ENCODE peak calls at places on chromosomes 5 and 9, in six cellular contexts. J is A549, H is lower leg skin, B is AG09319, X is right atrium auricular region, K is CD14-positive monocyte. T is an unnamed sample.

GRCh38 chr5:39877479-39877878 is 452.7 kb upstream of the DAB2 start:
- DNase-seq in K (no peak), J (no peak), X (no peak), H (no peak), B (no peak), T (no peak)

GRCh38 chr9:16726023-16726422 is 144.4 kb downstream of the BNC2 start:
- DNase-seq in K (no peak), B (no peak), H (no peak), J (no peak), X (no peak), T (no peak)

GRCh38 chr9:33166263-33167083 is 663 bp downstream of the B4GALT1 start:
- DNase-seq in X (peak), K (no peak), B (no peak), J (peak), H (no peak), T (peak)

GRCh38 chr5:140219068-140219971 is 44.3 kb downstream of the CYSTM1 start:
- DNase-seq in K (no peak), H (no peak), X (no peak), B (no peak), J (no peak), T (no peak)

GRCh38 chr9:120397453-120397852 is 182.5 kb downstream of the CDK5RAP2 start:
- DNase-seq in K (no peak), J (no peak), B (no peak), X (no peak), H (no peak), T (no peak)

GRCh38 chr5:10455273-10455670 is 13.6 kb downstream of the ROPN1L start:
- DNase-seq in K (no peak), H (no peak), J (no peak), B (no peak), X (no peak), T (no peak)

GRCh38 chr5:149114403-149115312 is 26.6 kb upstream of the ABLIM3 start:
- DNase-seq in B (peak), X (peak), K (no peak), J (peak), H (peak), T (no peak)

GRCh38 chr9:9792144-9792857 is 820.5 kb downstream of the PTPRD start:
- DNase-seq in X (no peak), J (no peak), H (no peak), K (no peak), B (no peak), T (no peak)

GRCh38 chr5:122736086-122736485 is 38.8 kb upstream of the SNX2 start:
- DNase-seq in X (no peak), J (no peak), K (no peak), B (no peak), H (no peak), T (no peak)

GRCh38 chr5:151820903-151821302 is 49.1 kb downstream of the G3BP1 start:
- DNase-seq in H (no peak), X (no peak), K (no peak), J (no peak), B (no peak), T (no peak)

GRCh38 chr5:76489877-76490688 is 87.0 kb downstream of the IQGAP2 start:
- DNase-seq in J (no peak), H (no peak), B (no peak), K (no peak), X (no peak), T (no peak)

GRCh38 chr5:91118802-91119201 is 264.3 kb downstream of the ARRDC3 start:
- DNase-seq in H (no peak), K (no peak), X (no peak), B (no peak), J (no peak), T (no peak)

GRCh38 chr5:169385636-169386035 is 84.7 kb upstream of the SLIT3 start:
- DNase-seq in K (no peak), X (no peak), H (no peak), J (no peak), B (no peak), T (no peak)

GRCh38 chr9:71895122-71895521 is 15.9 kb downstream of the ABHD17B start:
- DNase-seq in J (no peak), H (no peak), K (no peak), B (no peak), X (no peak), T (no peak)

GRCh38 chr5:175752826-175753535 is 95.1 kb downstream of the HRH2 start:
- DNase-seq in X (no peak), K (no peak), H (no peak), B (no peak), J (no peak), T (no peak)

GRCh38 chr9:106862115-106862945 is 636 bp upstream of the ZNF462 start:
- DNase-seq in K (no peak), X (no peak), B (no peak), H (no peak), J (peak), T (no peak)

GRCh38 chr5:155193018-155193417 is 179.5 kb downstream of the KIF4B start:
- DNase-seq in X (no peak), H (no peak), B (no peak), K (no peak), J (no peak), T (no peak)

GRCh38 chr5:111454198-111454606 is 58.1 kb downstream of the STARD4 start:
- DNase-seq in X (no peak), B (peak), K (no peak), H (no peak), J (no peak), T (no peak)

GRCh38 chr9:101093620-101094019 is 65.1 kb downstream of the PLPPR1 start:
- DNase-seq in X (no peak), H (no peak), J (no peak), K (no peak), B (no peak), T (no peak)

GRCh38 chr9:8917978-8918739 is 1118.6 kb upstream of the DMAC1 start:
- DNase-seq in B (no peak), X (no peak), K (no peak), J (no peak), H (no peak), T (no peak)

GRCh38 chr9:72356019-72356653 is 8.9 kb downstream of the ZFAND5 start:
- DNase-seq in K (no peak), J (no peak), X (no peak), B (peak), H (no peak), T (no peak)

GRCh38 chr9:109475526-109475925 is 22.6 kb downstream of the PTPN3 start:
- DNase-seq in K (no peak), B (no peak), J (no peak), H (no peak), X (peak), T (no peak)

GRCh38 chr5:151480859-151481258 is 33.5 kb downstream of the SLC36A1 start:
- DNase-seq in B (no peak), K (no peak), X (peak), H (no peak), J (no peak), T (no peak)

GRCh38 chr5:173178369-173178910 is 34.1 kb downstream of the BNIP1 start:
- DNase-seq in K (no peak), B (no peak), J (no peak), X (no peak), H (no peak), T (no peak)

GRCh38 chr5:172490739-172491461 is 36.6 kb upstream of the SH3PXD2B start:
- DNase-seq in H (no peak), X (no peak), B (no peak), K (no peak), J (no peak), T (no peak)

GRCh38 chr9:125343518-125344284 is 82.1 kb downstream of the GAPVD1 start:
- DNase-seq in B (peak), X (no peak), J (no peak), H (no peak), K (no peak), T (no peak)

GRCh38 chr9:122819791-122820489 is 8.4 kb downstream of the PDCL start:
- DNase-seq in X (peak), H (no peak), J (no peak), K (no peak), B (no peak), T (no peak)

GRCh38 chr9:130237763-130238524 is 27.6 kb upstream of the HMCN2 start:
- DNase-seq in J (no peak), K (no peak), B (no peak), H (no peak), X (no peak), T (peak)

GRCh38 chr5:53874409-53874808 is 314.0 kb downstream of the NDUFS4 start:
- DNase-seq in H (no peak), K (no peak), X (no peak), J (no peak), B (no peak), T (no peak)
- TF ChIP-seq CTCF in H (no peak), K (no peak), X (no peak), J (no peak), B (no peak), T (peak)

GRCh38 chr9:136342191-136343120 is 15.1 kb downstream of the GPSM1 start:
- DNase-seq in B (no peak), K (peak), J (no peak), X (peak), H (peak), T (no peak)
- TF ChIP-seq CTCF in B (no peak), K (no peak), J (no peak), X (no peak), H (no peak), T (no peak)

GRCh38 chr9:127791085-127791484 is 5.3 kb downstream of the CDK9 start:
- DNase-seq in K (no peak), X (no peak), J (no peak), H (no peak), B (no peak), T (no peak)
- TF ChIP-seq CTCF in K (no peak), X (no peak), J (no peak), H (no peak), B (no peak), T (peak)

GRCh38 chr9:116049506-116049905 is 104.1 kb upstream of the PAPPA start:
- DNase-seq in H (no peak), B (no peak), K (no peak), J (no peak), X (no peak), T (no peak)

GRCh38 chr9:116048072-116048471 is 105.5 kb upstream of the PAPPA start:
- DNase-seq in K (no peak), H (no peak), X (no peak), B (no peak), J (no peak), T (no peak)

GRCh38 chr9:116055536-116055935 is 98.1 kb upstream of the PAPPA start:
- DNase-seq in B (no peak), X (no peak), H (no peak), J (no peak), K (no peak), T (no peak)

GRCh38 chr9:116057371-116057770 is 96.2 kb upstream of the PAPPA start:
- DNase-seq in B (no peak), X (no peak), H (no peak), K (no peak), J (no peak), T (no peak)

GRCh38 chr9:116051528-116051927 is 102.1 kb upstream of the PAPPA start:
- DNase-seq in J (no peak), X (no peak), H (no peak), B (no peak), K (no peak), T (no peak)
- TF ChIP-seq CTCF in J (no peak), X (no peak), H (no peak), B (no peak), K (no peak), T (no peak)

GRCh38 chr5:178695560-178695959 is 34.9 kb downstream of the ZNF354A start:
- DNase-seq in K (peak), J (no peak), B (no peak), H (no peak), X (no peak), T (no peak)
- TF ChIP-seq CTCF in K (no peak), J (no peak), B (no peak), H (no peak), X (no peak), T (no peak)

GRCh38 chr5:176813587-176814312 is 3.4 kb downstream of the UNC5A start:
- DNase-seq in H (no peak), B (no peak), K (no peak), J (no peak), X (no peak), T (no peak)
- TF ChIP-seq CTCF in H (no peak), B (no peak), K (no peak), J (no peak), X (no peak), T (no peak)

GRCh38 chr5:164255598-164256213 is 750.3 kb downstream of the MAT2B start:
- DNase-seq in K (no peak), B (no peak), J (no peak), H (no peak), X (no peak), T (no peak)
- TF ChIP-seq CTCF in K (no peak), B (no peak), J (no peak), H (no peak), X (no peak), T (no peak)

GRCh38 chr5:133347039-133347438 is 265.3 kb downstream of the FSTL4 start:
- DNase-seq in H (no peak), J (peak), X (no peak), B (no peak), K (no peak), T (no peak)
- TF ChIP-seq CTCF in H (no peak), J (no peak), X (no peak), B (no peak), K (no peak), T (no peak)

GRCh38 chr9:82144803-82145202 is 156.2 kb downstream of the SPATA31D1 start:
- DNase-seq in H (no peak), K (no peak), X (no peak), J (no peak), B (no peak), T (no peak)

GRCh38 chr9:82152181-82152580 is 163.6 kb downstream of the SPATA31D1 start:
- DNase-seq in K (no peak), X (no peak), J (no peak), H (no peak), B (no peak), T (no peak)

GRCh38 chr9:82149647-82150046 is 161.1 kb downstream of the SPATA31D1 start:
- DNase-seq in K (no peak), H (no peak), J (no peak), B (no peak), X (no peak), T (no peak)

GRCh38 chr9:82148849-82149544 is 160.4 kb downstream of the SPATA31D1 start:
- DNase-seq in K (no peak), X (no peak), B (peak), H (no peak), J (no peak), T (no peak)

GRCh38 chr9:82147798-82148440 is 159.3 kb downstream of the SPATA31D1 start:
- DNase-seq in X (no peak), K (no peak), H (no peak), B (no peak), J (no peak), T (no peak)
- TF ChIP-seq CTCF in X (no peak), K (no peak), H (no peak), B (no peak), J (no peak), T (no peak)

T was measured in chondrocyte.